ENCODE peak calls at places on chromosomes 13 and 19, in eight cellular contexts. One of them, this sample, is unnamed.

GRCh38 chr19:10228925-10229324 is 2.2 kb downstream of the S1PR2 start:
- DNase-seq in H1: no peak
- DNase-seq in GM23338: peak
- DNase-seq in endothelial cell of umbilical vein: peak
- DNase-seq in K562: peak
- DNase-seq in HCT116: no peak
- DNase-seq in GM12878: no peak
- DNase-seq in HepG2: peak
- DNase-seq in this sample: no peak

GRCh38 chr13:98869408-98870090 is 108.3 kb downstream of the DOCK9 start:
- DNase-seq in endothelial cell of umbilical vein: peak
- DNase-seq in K562: peak
- DNase-seq in GM12878: no peak
- DNase-seq in HepG2: no peak
- DNase-seq in HCT116: no peak
- DNase-seq in GM23338: no peak
- DNase-seq in H1: no peak
- DNase-seq in this sample: no peak

GRCh38 chr19:39156230-39156890 is 30.8 kb downstream of the PAK4 start:
- DNase-seq in HepG2: no peak
- DNase-seq in HCT116: no peak
- DNase-seq in endothelial cell of umbilical vein: no peak
- DNase-seq in H1: no peak
- DNase-seq in K562: peak
- DNase-seq in GM23338: no peak
- DNase-seq in GM12878: no peak
- DNase-seq in this sample: no peak

GRCh38 chr13:40983269-40983668 is 35.8 kb downstream of the ELF1 start:
- DNase-seq in GM12878: no peak
- DNase-seq in H1: no peak
- DNase-seq in HCT116: no peak
- DNase-seq in HepG2: no peak
- DNase-seq in GM23338: no peak
- DNase-seq in endothelial cell of umbilical vein: peak
- DNase-seq in K562: no peak
- DNase-seq in this sample: no peak

GRCh38 chr13:98480915-98481510 is 95.9 kb downstream of the STK24 start:
- DNase-seq in endothelial cell of umbilical vein: no peak
- DNase-seq in GM23338: no peak
- DNase-seq in H1: no peak
- DNase-seq in HepG2: no peak
- DNase-seq in HCT116: no peak
- DNase-seq in GM12878: no peak
- DNase-seq in K562: peak
- DNase-seq in this sample: no peak

GRCh38 chr19:51333836-51334460 is 8.0 kb downstream of the VSIG10L start:
- DNase-seq in endothelial cell of umbilical vein: no peak
- DNase-seq in H1: no peak
- DNase-seq in HepG2: no peak
- DNase-seq in K562: peak
- DNase-seq in HCT116: peak
- DNase-seq in GM12878: no peak
- DNase-seq in GM23338: peak
- DNase-seq in this sample: no peak

GRCh38 chr19:34504809-34505291 is 23.3 kb downstream of the WTIP start:
- DNase-seq in K562: no peak
- DNase-seq in GM23338: no peak
- DNase-seq in H1: no peak
- DNase-seq in HCT116: no peak
- DNase-seq in GM12878: no peak
- DNase-seq in endothelial cell of umbilical vein: no peak
- DNase-seq in HepG2: no peak
- DNase-seq in this sample: no peak

GRCh38 chr19:45641274-45642105 is 2.3 kb upstream of the EML2 start:
- DNase-seq in endothelial cell of umbilical vein: peak
- DNase-seq in H1: peak
- DNase-seq in HepG2: peak
- DNase-seq in GM12878: peak
- DNase-seq in K562: peak
- DNase-seq in HCT116: peak
- DNase-seq in GM23338: peak
- DNase-seq in this sample: no peak

GRCh38 chr19:970695-971094 is 13.4 kb upstream of the WDR18 start:
- DNase-seq in GM23338: peak
- DNase-seq in HCT116: no peak
- DNase-seq in GM12878: no peak
- DNase-seq in endothelial cell of umbilical vein: no peak
- DNase-seq in K562: peak
- DNase-seq in HepG2: no peak
- DNase-seq in H1: peak
- DNase-seq in this sample: no peak

GRCh38 chr19:44729516-44730033 is 18.9 kb upstream of the BCL3 start:
- DNase-seq in K562: no peak
- DNase-seq in GM12878: no peak
- DNase-seq in HCT116: no peak
- DNase-seq in endothelial cell of umbilical vein: no peak
- DNase-seq in GM23338: no peak
- DNase-seq in H1: no peak
- DNase-seq in HepG2: no peak
- DNase-seq in this sample: no peak

GRCh38 chr19:29365836-29366417 is 153.0 kb upstream of the UQCRFS1 start:
- DNase-seq in HCT116: no peak
- DNase-seq in K562: peak
- DNase-seq in GM12878: no peak
- DNase-seq in endothelial cell of umbilical vein: no peak
- DNase-seq in H1: peak
- DNase-seq in HepG2: no peak
- DNase-seq in GM23338: no peak
- DNase-seq in this sample: no peak

GRCh38 chr13:82815791-82816190 is 1066.5 kb downstream of the SLITRK1 start:
- DNase-seq in HepG2: no peak
- DNase-seq in HCT116: no peak
- DNase-seq in GM23338: no peak
- DNase-seq in K562: no peak
- DNase-seq in GM12878: no peak
- DNase-seq in endothelial cell of umbilical vein: no peak
- DNase-seq in H1: no peak
- DNase-seq in this sample: no peak

GRCh38 chr13:90768116-90768515 is 579.4 kb upstream of the MIR17HG start:
- DNase-seq in HCT116: no peak
- DNase-seq in GM23338: no peak
- DNase-seq in HepG2: no peak
- DNase-seq in GM12878: no peak
- DNase-seq in endothelial cell of umbilical vein: no peak
- DNase-seq in H1: no peak
- DNase-seq in K562: no peak
- DNase-seq in this sample: no peak

GRCh38 chr13:97338571-97338970 is 95.4 kb upstream of the RAP2A start:
- DNase-seq in HCT116: no peak
- DNase-seq in endothelial cell of umbilical vein: no peak
- DNase-seq in H1: no peak
- DNase-seq in GM12878: no peak
- DNase-seq in GM23338: no peak
- DNase-seq in K562: no peak
- DNase-seq in HepG2: no peak
- DNase-seq in this sample: no peak

GRCh38 chr13:47816835-47817234 is 184.2 kb downstream of the SUCLA2 start:
- DNase-seq in endothelial cell of umbilical vein: no peak
- DNase-seq in GM23338: peak
- DNase-seq in HepG2: no peak
- DNase-seq in K562: no peak
- DNase-seq in H1: no peak
- DNase-seq in GM12878: no peak
- DNase-seq in HCT116: no peak
- DNase-seq in this sample: no peak

GRCh38 chr19:48954011-48954594 is 572 bp upstream of the BAX start:
- DNase-seq in HCT116: no peak
- DNase-seq in GM12878: no peak
- DNase-seq in K562: no peak
- DNase-seq in GM23338: no peak
- DNase-seq in HepG2: no peak
- DNase-seq in H1: no peak
- DNase-seq in endothelial cell of umbilical vein: no peak
- DNase-seq in this sample: no peak

GRCh38 chr19:58279042-58279924 is 528 bp downstream of the ZNF8 start:
- DNase-seq in GM23338: peak
- DNase-seq in GM12878: no peak
- DNase-seq in HCT116: no peak
- DNase-seq in H1: peak
- DNase-seq in K562: peak
- DNase-seq in endothelial cell of umbilical vein: peak
- DNase-seq in HepG2: peak
- DNase-seq in this sample: no peak

GRCh38 chr13:113493315-113493951 is 2.9 kb upstream of the DCUN1D2 start:
- DNase-seq in endothelial cell of umbilical vein: peak
- DNase-seq in K562: peak
- DNase-seq in GM12878: peak
- DNase-seq in HepG2: peak
- DNase-seq in GM23338: no peak
- DNase-seq in H1: no peak
- DNase-seq in HCT116: peak
- DNase-seq in this sample: no peak

GRCh38 chr13:48094404-48094780 is 512 bp downstream of the MED4 start:
- DNase-seq in endothelial cell of umbilical vein: peak
- DNase-seq in HepG2: no peak
- DNase-seq in H1: no peak
- DNase-seq in GM12878: no peak
- DNase-seq in GM23338: peak
- DNase-seq in HCT116: no peak
- DNase-seq in K562: no peak
- DNase-seq in this sample: no peak

GRCh38 chr19:7914099-7914498 is 531 bp upstream of the TGFBR3L start:
- DNase-seq in HepG2: no peak
- DNase-seq in GM12878: no peak
- DNase-seq in endothelial cell of umbilical vein: no peak
- DNase-seq in K562: no peak
- DNase-seq in GM23338: no peak
- DNase-seq in H1: no peak
- DNase-seq in HCT116: no peak
- DNase-seq in this sample: no peak

DNA sequence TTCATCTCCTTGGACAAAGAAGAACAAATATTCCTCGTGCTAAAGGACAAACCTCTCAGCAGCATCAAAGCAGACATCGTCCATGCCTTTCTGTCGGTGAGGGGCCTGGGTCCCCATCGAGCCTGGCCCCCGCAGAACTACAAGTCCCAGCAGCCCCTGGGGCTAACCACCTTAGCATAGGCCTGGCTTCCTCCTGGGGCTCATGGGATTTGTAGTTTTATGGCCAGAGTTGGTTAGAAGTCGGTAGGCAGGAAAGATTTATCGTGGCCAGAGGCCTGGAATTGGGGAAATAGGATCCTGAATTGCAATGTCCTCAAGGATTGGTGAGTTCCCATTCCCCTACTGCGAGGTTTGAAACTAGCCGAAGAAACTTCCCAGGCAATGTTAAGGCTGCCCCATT is 19.6 kb downstream of the TMEM150B start:
- DNase-seq in K562: peak
- DNase-seq in endothelial cell of umbilical vein: peak
- DNase-seq in GM23338: peak
- DNase-seq in GM12878: no peak
- DNase-seq in H1: peak
- DNase-seq in HepG2: no peak
- DNase-seq in HCT116: no peak
- DNase-seq in this sample: no peak
- TF ChIP-seq POLR2AphosphoS5 in K562: no peak
- TF ChIP-seq POLR2AphosphoS5 in endothelial cell of umbilical vein: no peak
- TF ChIP-seq POLR2AphosphoS5 in GM23338: no peak
- TF ChIP-seq POLR2AphosphoS5 in GM12878: no peak
- TF ChIP-seq POLR2AphosphoS5 in H1: no peak
- TF ChIP-seq POLR2AphosphoS5 in HepG2: no peak
- TF ChIP-seq POLR2AphosphoS5 in HCT116: peak
- TF ChIP-seq POLR2AphosphoS5 in this sample: no peak

DNA sequence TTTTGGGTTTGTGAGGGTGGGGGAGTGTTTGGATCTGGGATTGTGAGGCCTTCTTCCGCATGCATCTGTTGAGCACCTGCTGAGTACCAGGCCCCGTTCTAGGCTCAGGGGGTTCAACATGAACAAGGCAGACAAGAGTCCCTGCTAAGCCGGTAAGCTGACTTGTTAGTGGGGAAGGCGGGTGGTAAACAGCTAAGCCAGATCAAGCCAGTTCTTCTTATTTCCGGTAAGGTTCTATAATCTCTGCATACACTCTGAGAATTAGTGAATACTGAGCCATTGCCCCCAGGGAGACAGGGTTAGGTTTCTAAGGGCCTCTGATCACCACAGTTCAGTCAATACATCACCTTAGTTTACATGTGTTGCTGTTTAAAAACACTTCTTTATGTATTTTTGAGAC is 9.9 kb upstream of the EHD2 start:
- DNase-seq in K562: no peak
- DNase-seq in H1: no peak
- DNase-seq in GM12878: no peak
- DNase-seq in HCT116: no peak
- DNase-seq in GM23338: no peak
- DNase-seq in endothelial cell of umbilical vein: no peak
- DNase-seq in HepG2: no peak
- DNase-seq in this sample: no peak
- H3K27ac ChIP-seq in K562: no peak
- H3K27ac ChIP-seq in H1: no peak
- H3K27ac ChIP-seq in GM12878: no peak
- H3K27ac ChIP-seq in HCT116: no peak
- H3K27ac ChIP-seq in GM23338: no peak
- H3K27ac ChIP-seq in endothelial cell of umbilical vein: no peak
- H3K27ac ChIP-seq in HepG2: no peak
- H3K27ac ChIP-seq in this sample: peak

GRCh38 chr19:52648336-52648990 is 10.3 kb upstream of the ZNF83 start:
- DNase-seq in H1: no peak
- DNase-seq in GM23338: no peak
- DNase-seq in endothelial cell of umbilical vein: no peak
- DNase-seq in HepG2: no peak
- DNase-seq in GM12878: no peak
- DNase-seq in K562: no peak
- DNase-seq in HCT116: no peak
- DNase-seq in this sample: no peak
- TF ChIP-seq EZH2 in H1: no peak
- TF ChIP-seq EZH2 in GM23338: no peak
- TF ChIP-seq EZH2 in endothelial cell of umbilical vein: no peak
- TF ChIP-seq EZH2 in HepG2: no peak
- TF ChIP-seq EZH2 in GM12878: no peak
- TF ChIP-seq EZH2 in K562: no peak
- TF ChIP-seq EZH2 in HCT116: no peak
- TF ChIP-seq EZH2 in this sample: no peak

DNA sequence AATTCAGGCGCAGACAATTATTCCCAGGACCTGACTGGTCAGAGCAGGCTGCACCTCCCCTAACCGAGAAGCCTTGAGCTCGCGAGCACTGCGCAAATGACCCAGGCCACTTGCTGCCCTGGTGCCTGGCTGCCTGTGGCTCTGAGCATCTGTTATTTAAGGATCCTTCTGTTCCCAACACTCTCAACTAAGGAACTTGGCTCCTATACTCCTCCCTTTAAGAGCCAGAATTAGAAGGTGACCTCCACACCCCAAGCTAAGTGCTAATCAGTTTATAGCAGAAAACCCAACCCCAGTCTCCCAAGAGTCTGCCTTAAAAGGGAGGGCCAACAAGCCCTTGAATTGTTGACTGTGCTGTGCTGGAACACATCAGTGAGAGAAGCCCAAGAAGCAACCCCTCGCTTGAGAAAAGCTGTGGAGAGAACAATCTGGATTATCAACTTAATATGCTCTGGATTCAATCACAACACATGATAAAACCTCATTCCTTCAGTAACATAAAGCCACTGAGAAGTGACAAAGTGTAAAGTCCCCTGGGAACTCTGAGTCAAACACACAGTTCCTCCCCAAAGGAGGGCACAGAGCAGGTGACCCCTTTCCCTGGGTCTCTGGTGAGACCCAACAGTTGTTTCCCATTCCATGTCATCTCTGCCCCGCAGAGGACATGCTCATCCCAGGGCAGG is 14.6 kb downstream of the AKAP8L start:
- DNase-seq in GM23338: no peak
- DNase-seq in K562: no peak
- DNase-seq in GM12878: no peak
- DNase-seq in H1: no peak
- DNase-seq in HepG2: no peak
- DNase-seq in endothelial cell of umbilical vein: no peak
- DNase-seq in HCT116: no peak
- DNase-seq in this sample: no peak
- TF ChIP-seq POLR2AphosphoS5 in GM23338: no peak
- TF ChIP-seq POLR2AphosphoS5 in K562: no peak
- TF ChIP-seq POLR2AphosphoS5 in GM12878: no peak
- TF ChIP-seq POLR2AphosphoS5 in H1: no peak
- TF ChIP-seq POLR2AphosphoS5 in HepG2: no peak
- TF ChIP-seq POLR2AphosphoS5 in endothelial cell of umbilical vein: no peak
- TF ChIP-seq POLR2AphosphoS5 in HCT116: no peak
- TF ChIP-seq POLR2AphosphoS5 in this sample: no peak